ENCODE peak calls at places on chromosomes 7 and 10, in five cellular contexts. G is NCI-H524 treated with DMSO at 0.1 percent for 48 hours; X is CD8-positive, alpha-beta memory T cell; V is HEK293T; Z is ELF-1. Y is an unnamed sample.

GRCh38 chr10:47076949-47077348 is 165.7 kb downstream of the PTPN20 start:
- DNase-seq in G (no peak), X (no peak), V (no peak), Z (no peak), Y (no peak)

GRCh38 chr7:7212612-7213011 is 30.3 kb downstream of the C1GALT1 start:
- DNase-seq in G (no peak), X (no peak), V (no peak), Z (no peak), Y (no peak)

GRCh38 chr7:48872548-48872947 is 51.8 kb upstream of the CDC14C start:
- DNase-seq in G (no peak), X (no peak), V (no peak), Z (no peak), Y (no peak)

GRCh38 chr10:14665304-14665703 is 109.4 kb downstream of the FAM107B start:
- DNase-seq in G (no peak), X (no peak), V (no peak), Z (no peak), Y (no peak)

GRCh38 chr10:62584726-62585125 is 210.6 kb downstream of the ZNF365 start:
- DNase-seq in G (no peak), X (no peak), V (no peak), Z (no peak), Y (no peak)

GRCh38 chr10:123998197-123999141 is 94.9 kb downstream of the CHST15 start:
- DNase-seq in G (no peak), X (no peak), V (no peak), Z (no peak), Y (peak)

GRCh38 chr10:65861249-65861648 is 1064.6 kb upstream of the LRRTM3 start:
- DNase-seq in G (no peak), X (no peak), V (no peak), Z (peak), Y (no peak)

GRCh38 chr7:70334883-70335282 is 736.6 kb downstream of the AUTS2 start:
- DNase-seq in G (no peak), X (no peak), V (no peak), Z (no peak), Y (no peak)

GRCh38 chr7:106029941-106030340 is 66.9 kb downstream of the CDHR3 start:
- DNase-seq in G (no peak), X (no peak), V (no peak), Z (no peak), Y (peak)

GRCh38 chr10:68871105-68871711 is 29.9 kb upstream of the DDX50 start:
- DNase-seq in G (peak), X (no peak), V (no peak), Z (peak), Y (peak)

GRCh38 chr10:80413152-80413996 is 5.0 kb downstream of the PRXL2A start:
- DNase-seq in G (no peak), X (no peak), V (no peak), Z (peak), Y (no peak)

GRCh38 chr7:142798451-142799438 is 28.0 kb downstream of the PRSS2 start:
- DNase-seq in G (no peak), X (peak), V (no peak), Z (no peak), Y (no peak)

GRCh38 chr10:17113346-17113745 is 16.3 kb downstream of the CUBN start:
- DNase-seq in G (no peak), X (no peak), V (no peak), Z (no peak), Y (no peak)

GRCh38 chr7:131164025-131164899 is 163.4 kb upstream of the MKLN1 start:
- DNase-seq in G (no peak), X (no peak), V (no peak), Z (no peak), Y (no peak)

GRCh38 chr7:7681191-7681935 is 37.0 kb downstream of the RPA3 start:
- DNase-seq in G (peak), X (no peak), V (peak), Z (no peak), Y (no peak)

GRCh38 chr10:11515596-11516418 is 95.6 kb downstream of the USP6NL start:
- DNase-seq in G (no peak), X (peak), V (peak), Z (peak), Y (peak)

GRCh38 chr7:148275359-148275890 is 315.1 kb upstream of the C7orf33 start:
- DNase-seq in G (no peak), X (no peak), V (no peak), Z (no peak), Y (no peak)

GRCh38 chr10:87845624-87846377 is 17.5 kb downstream of the KLLN start:
- DNase-seq in G (no peak), X (no peak), V (peak), Z (no peak), Y (no peak)

GRCh38 chr10:5965266-5965665 is 12.1 kb downstream of the IL15RA start:
- DNase-seq in G (no peak), X (no peak), V (no peak), Z (no peak), Y (no peak)

GRCh38 chr10:36675458-36675880 is 449.9 kb upstream of the ANKRD30A start:
- DNase-seq in G (no peak), X (no peak), V (no peak), Z (no peak), Y (no peak)

GRCh38 chr10:6607778-6608177 is 27.7 kb upstream of the PRKCQ start:
- DNase-seq in G (no peak), X (no peak), V (no peak), Z (no peak), Y (no peak)

GRCh38 chr7:26508917-26509316 is 217.3 kb downstream of the SNX10 start:
- DNase-seq in G (no peak), X (no peak), V (no peak), Z (no peak), Y (peak)

GRCh38 chr7:149794665-149795064 is 21.3 kb upstream of the ZNF467 start:
- DNase-seq in G (no peak), X (no peak), V (no peak), Z (peak), Y (peak)

GRCh38 chr10:36662571-36662970 is 462.8 kb upstream of the ANKRD30A start:
- DNase-seq in G (no peak), X (no peak), V (no peak), Z (no peak), Y (no peak)

GRCh38 chr7:150357277-150357676 is 11.3 kb upstream of the REPIN1 start:
- DNase-seq in G (peak), X (peak), V (no peak), Z (no peak), Y (peak)

GRCh38 chr10:12540341-12540781 is 191.0 kb downstream of the CAMK1D start:
- DNase-seq in G (no peak), X (no peak), V (no peak), Z (no peak), Y (no peak)

GRCh38 chr7:100093498-100093897 is 4.7 kb downstream of the COPS6 start:
- DNase-seq in G (no peak), X (no peak), V (no peak), Z (no peak), Y (peak)